ENCODE peak calls at places on chromosomes 4 and X, in ten cellular contexts. One of them, this sample, is unnamed.

GRCh38 chr4:3816256-3816825 is 50.2 kb downstream of the ADRA2C start:
- DNase-seq in mesenchymal stem cell: no peak
- DNase-seq in A172: no peak
- DNase-seq in myocyte: no peak
- DNase-seq in stimulated activated CD4-positive, alpha-beta T cell treated with anti-CD3 and anti-CD28 coated beads, Interleukin-12 subunit alpha, Interleukin-12 subunit beta, amount 100 ng/mL, for 24 hours: no peak
- DNase-seq in GF-D8: no peak
- DNase-seq in NCI-H2029: no peak
- DNase-seq in GM12892: no peak
- DNase-seq in HTR-8/SVneo: no peak
- DNase-seq in Daoy: no peak
- DNase-seq in this sample: no peak

GRCh38 chr4:81604683-81605082 is 133.0 kb upstream of the RASGEF1B start:
- DNase-seq in GF-D8: no peak
- DNase-seq in A172: no peak
- DNase-seq in Daoy: no peak
- DNase-seq in stimulated activated CD4-positive, alpha-beta T cell treated with anti-CD3 and anti-CD28 coated beads, Interleukin-12 subunit alpha, Interleukin-12 subunit beta, amount 100 ng/mL, for 24 hours: no peak
- DNase-seq in myocyte: no peak
- DNase-seq in HTR-8/SVneo: no peak
- DNase-seq in mesenchymal stem cell: no peak
- DNase-seq in GM12892: no peak
- DNase-seq in NCI-H2029: no peak
- DNase-seq in this sample: no peak

GRCh38 chr4:7068883-7069282 is 1.0 kb upstream of the GRPEL1 start:
- DNase-seq in myocyte: no peak
- DNase-seq in GM12892: no peak
- DNase-seq in GF-D8: no peak
- DNase-seq in Daoy: peak
- DNase-seq in HTR-8/SVneo: no peak
- DNase-seq in A172: no peak
- DNase-seq in NCI-H2029: no peak
- DNase-seq in stimulated activated CD4-positive, alpha-beta T cell treated with anti-CD3 and anti-CD28 coated beads, Interleukin-12 subunit alpha, Interleukin-12 subunit beta, amount 100 ng/mL, for 24 hours: no peak
- DNase-seq in mesenchymal stem cell: peak
- DNase-seq in this sample: no peak

GRCh38 chr4:142781114-142781513 is 65.0 kb downstream of the INPP4B start:
- DNase-seq in A172: no peak
- DNase-seq in Daoy: peak
- DNase-seq in stimulated activated CD4-positive, alpha-beta T cell treated with anti-CD3 and anti-CD28 coated beads, Interleukin-12 subunit alpha, Interleukin-12 subunit beta, amount 100 ng/mL, for 24 hours: no peak
- DNase-seq in mesenchymal stem cell: no peak
- DNase-seq in NCI-H2029: no peak
- DNase-seq in GF-D8: no peak
- DNase-seq in myocyte: no peak
- DNase-seq in HTR-8/SVneo: peak
- DNase-seq in GM12892: no peak
- DNase-seq in this sample: no peak

GRCh38 chrX:78106651-78106986 is 2.6 kb downstream of the PGK1 start:
- DNase-seq in Daoy: no peak
- DNase-seq in NCI-H2029: no peak
- DNase-seq in myocyte: no peak
- DNase-seq in GM12892: no peak
- DNase-seq in mesenchymal stem cell: no peak
- DNase-seq in A172: no peak
- DNase-seq in stimulated activated CD4-positive, alpha-beta T cell treated with anti-CD3 and anti-CD28 coated beads, Interleukin-12 subunit alpha, Interleukin-12 subunit beta, amount 100 ng/mL, for 24 hours: no peak
- DNase-seq in HTR-8/SVneo: no peak
- DNase-seq in GF-D8: peak
- DNase-seq in this sample: no peak

GRCh38 chrX:118352566-118352965 is 6.7 kb downstream of the WDR44 start:
- DNase-seq in GF-D8: no peak
- DNase-seq in A172: no peak
- DNase-seq in HTR-8/SVneo: no peak
- DNase-seq in stimulated activated CD4-positive, alpha-beta T cell treated with anti-CD3 and anti-CD28 coated beads, Interleukin-12 subunit alpha, Interleukin-12 subunit beta, amount 100 ng/mL, for 24 hours: no peak
- DNase-seq in GM12892: no peak
- DNase-seq in mesenchymal stem cell: no peak
- DNase-seq in myocyte: no peak
- DNase-seq in Daoy: no peak
- DNase-seq in NCI-H2029: no peak
- DNase-seq in this sample: no peak

GRCh38 chr4:37008199-37008598 is 236.3 kb upstream of the NWD2 start:
- DNase-seq in NCI-H2029: peak
- DNase-seq in GF-D8: no peak
- DNase-seq in myocyte: no peak
- DNase-seq in mesenchymal stem cell: no peak
- DNase-seq in Daoy: peak
- DNase-seq in HTR-8/SVneo: no peak
- DNase-seq in GM12892: no peak
- DNase-seq in stimulated activated CD4-positive, alpha-beta T cell treated with anti-CD3 and anti-CD28 coated beads, Interleukin-12 subunit alpha, Interleukin-12 subunit beta, amount 100 ng/mL, for 24 hours: no peak
- DNase-seq in A172: peak
- DNase-seq in this sample: no peak

GRCh38 chrX:139734996-139735395 is 27.0 kb upstream of the MCF2 start:
- DNase-seq in Daoy: no peak
- DNase-seq in A172: no peak
- DNase-seq in stimulated activated CD4-positive, alpha-beta T cell treated with anti-CD3 and anti-CD28 coated beads, Interleukin-12 subunit alpha, Interleukin-12 subunit beta, amount 100 ng/mL, for 24 hours: no peak
- DNase-seq in mesenchymal stem cell: no peak
- DNase-seq in NCI-H2029: no peak
- DNase-seq in HTR-8/SVneo: no peak
- DNase-seq in myocyte: no peak
- DNase-seq in GM12892: no peak
- DNase-seq in GF-D8: no peak
- DNase-seq in this sample: no peak

GRCh38 chr4:48538358-48538757 is 48.3 kb downstream of the ZAR1 start:
- DNase-seq in Daoy: no peak
- DNase-seq in HTR-8/SVneo: no peak
- DNase-seq in NCI-H2029: no peak
- DNase-seq in GF-D8: no peak
- DNase-seq in A172: no peak
- DNase-seq in GM12892: no peak
- DNase-seq in myocyte: no peak
- DNase-seq in mesenchymal stem cell: no peak
- DNase-seq in stimulated activated CD4-positive, alpha-beta T cell treated with anti-CD3 and anti-CD28 coated beads, Interleukin-12 subunit alpha, Interleukin-12 subunit beta, amount 100 ng/mL, for 24 hours: no peak
- DNase-seq in this sample: no peak